ENCODE peak calls at places on chromosomes 2 and 18, in four cellular contexts. Q is K562, O is HCT116, Y is HepG2. H is an unnamed sample.

GRCh38 chr2:154173919-154174318 is 302.2 kb downstream of the GALNT13 start:
- DNase-seq in O (no peak), Q (no peak), Y (no peak), H (no peak)

GRCh38 chr18:50231621-50232020 is 34.7 kb downstream of the CFAP53 start:
- DNase-seq in Y (no peak), Q (no peak), O (no peak), H (no peak)

GRCh38 chr2:43375746-43376522 is 149.5 kb upstream of the ZFP36L2 start:
- DNase-seq in Q (no peak), Y (peak), O (no peak), H (no peak)

GRCh38 chr18:23970161-23971153 is 44.1 kb upstream of the TTC39C start:
- DNase-seq in Y (no peak), O (no peak), Q (no peak), H (no peak)

GRCh38 chr18:48031011-48031480 is 100.6 kb upstream of the SMAD2 start:
- DNase-seq in Y (peak), O (peak), Q (peak), H (no peak)

GRCh38 chr2:167842047-167842446 is 405.3 kb downstream of the STK39 start:
- DNase-seq in O (no peak), Q (no peak), Y (no peak), H (no peak)

GRCh38 chr2:180413331-180413730 is 406.2 kb upstream of the CWC22 start:
- DNase-seq in O (no peak), Y (no peak), Q (no peak), H (no peak)

GRCh38 chr2:174608866-174609214 is 11.2 kb upstream of the WIPF1 start:
- DNase-seq in Q (no peak), O (no peak), Y (no peak), H (no peak)

GRCh38 chr18:3410273-3410672 is 39.7 kb upstream of the TGIF1 start:
- DNase-seq in Y (no peak), Q (no peak), O (no peak), H (no peak)

GRCh38 chr18:64271264-64271663 is 122.4 kb upstream of the LINC00305 start:
- DNase-seq in O (no peak), Y (no peak), Q (no peak), H (no peak)

GRCh38 chr2:98504386-98505109 is 59.9 kb downstream of the INPP4A start:
- DNase-seq in O (no peak), Y (no peak), Q (no peak), H (no peak)

GRCh38 chr2:45009303-45009927 is at the start of gene SIX2:
- DNase-seq in Y (peak), Q (peak), O (peak), H (no peak)

GRCh38 chr2:96768083-96768561 is 7.4 kb downstream of the CNNM4 start:
- DNase-seq in Q (no peak), Y (no peak), O (no peak), H (no peak)

GRCh38 chr2:96771792-96772618 is 11.3 kb downstream of the CNNM4 start:
- DNase-seq in O (no peak), Q (no peak), Y (no peak), H (no peak)

GRCh38 chr2:96767135-96767871 is 6.6 kb downstream of the CNNM4 start:
- DNase-seq in Q (no peak), O (no peak), Y (no peak), H (no peak)

GRCh38 chr2:96770451-96770850 is 9.7 kb downstream of the CNNM4 start:
- DNase-seq in Q (no peak), Y (no peak), O (no peak), H (no peak)

GRCh38 chr2:96769816-96770215 is 9.1 kb downstream of the CNNM4 start:
- DNase-seq in Y (peak), Q (no peak), O (no peak), H (no peak)
- TF ChIP-seq POLR2AphosphoS5 in Y (no peak), Q (no peak), O (no peak), H (no peak)

DNA sequence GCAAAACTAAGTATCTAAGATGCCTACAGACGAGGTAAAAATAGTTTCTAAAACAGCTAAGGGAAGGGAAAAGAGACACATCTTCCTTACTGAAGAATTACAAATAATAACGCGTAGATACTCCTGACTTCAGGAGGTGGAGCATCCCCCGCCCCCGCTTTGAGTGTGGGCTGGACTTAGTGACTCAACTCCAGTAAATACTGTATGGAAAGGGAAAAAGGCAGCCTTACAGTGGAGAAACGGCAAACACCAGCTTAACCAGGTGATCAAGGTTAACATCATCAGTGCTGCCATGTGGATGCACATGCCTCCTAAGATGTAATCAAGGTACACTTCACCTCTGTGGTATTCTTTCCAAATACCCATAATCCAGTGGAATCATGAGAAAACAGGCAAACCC is 47.9 kb downstream of the HADHB start:
- DNase-seq in O (no peak), Q (no peak), Y (peak), H (no peak)
- TF ChIP-seq TCF7L2 in O (no peak), Q (no peak), Y (no peak), H (no peak)

DNA sequence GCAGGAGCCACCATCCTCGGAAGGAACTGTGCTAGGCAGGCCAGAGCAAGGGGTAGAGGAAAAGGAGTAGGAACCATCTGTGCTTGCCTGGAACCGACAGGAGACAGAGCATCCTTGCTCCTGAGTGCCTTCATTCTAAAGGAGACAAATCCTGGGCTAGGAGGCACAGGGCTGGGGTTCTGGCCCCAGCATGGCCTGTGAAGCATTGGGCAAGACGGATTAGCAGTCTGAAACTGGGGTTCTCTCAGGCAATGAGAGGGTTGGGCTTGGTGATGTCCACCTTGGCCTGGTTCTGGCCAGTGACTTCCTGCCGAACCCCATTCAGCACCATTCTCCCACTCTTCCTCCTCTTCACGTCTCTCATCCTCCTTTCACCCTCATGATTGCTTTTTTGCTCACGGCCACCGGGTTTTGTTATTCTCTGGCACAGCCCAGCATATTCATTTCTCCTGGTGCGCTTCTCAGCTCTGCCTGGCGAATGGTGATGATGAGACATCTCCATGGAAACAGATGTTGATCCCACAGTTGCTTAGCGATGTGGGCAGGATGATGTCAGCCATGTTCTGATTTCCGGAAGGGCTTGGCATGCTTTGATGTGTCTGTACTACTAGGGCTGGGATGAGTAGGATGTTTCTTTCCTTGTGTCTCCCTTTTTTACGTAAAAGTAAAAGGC is 127.7 kb downstream of the CAPN13 start:
- DNase-seq in O (no peak), Q (no peak), Y (no peak), H (no peak)
- TF ChIP-seq REST in O (no peak), Q (no peak), Y (no peak), H (no peak)

GRCh38 chr18:59748628-59749360 is 51.6 kb upstream of the CCBE1 start:
- DNase-seq in O (peak), Q (no peak), Y (no peak), H (peak)

GRCh38 chr18:59740131-59740530 is 42.9 kb upstream of the CCBE1 start:
- DNase-seq in O (no peak), Q (no peak), Y (no peak), H (no peak)

GRCh38 chr18:59743561-59743960 is 46.3 kb upstream of the CCBE1 start:
- DNase-seq in Q (no peak), O (no peak), Y (no peak), H (no peak)

GRCh38 chr18:59742325-59743111 is 45.3 kb upstream of the CCBE1 start:
- DNase-seq in O (no peak), Q (no peak), Y (no peak), H (no peak)

DNA sequence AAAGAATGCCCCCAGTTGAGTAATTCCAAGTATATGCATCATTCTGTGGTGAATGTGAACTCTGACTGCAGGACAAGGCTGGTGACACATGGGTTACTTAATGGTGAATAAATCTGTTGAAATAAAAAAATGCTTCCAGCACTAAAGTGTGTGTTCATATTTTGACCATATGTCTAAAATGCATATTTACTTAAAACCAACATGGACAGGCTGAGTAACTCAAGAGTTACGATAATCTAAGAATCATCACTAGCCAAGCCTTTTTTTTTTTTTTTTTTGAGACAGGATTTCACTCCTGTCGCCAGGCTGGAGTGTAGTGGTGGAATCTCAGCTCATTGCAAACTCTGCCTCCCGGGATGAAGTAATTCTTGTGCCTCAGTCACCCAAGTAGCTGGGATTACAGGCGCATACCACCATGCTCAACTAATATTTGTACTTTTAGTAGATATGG is 47.1 kb upstream of the CCBE1 start:
- DNase-seq in Q (no peak), O (no peak), Y (no peak), H (peak)
- TF ChIP-seq POLR2AphosphoS5 in Q (no peak), O (no peak), Y (no peak), H (no peak)

DNA sequence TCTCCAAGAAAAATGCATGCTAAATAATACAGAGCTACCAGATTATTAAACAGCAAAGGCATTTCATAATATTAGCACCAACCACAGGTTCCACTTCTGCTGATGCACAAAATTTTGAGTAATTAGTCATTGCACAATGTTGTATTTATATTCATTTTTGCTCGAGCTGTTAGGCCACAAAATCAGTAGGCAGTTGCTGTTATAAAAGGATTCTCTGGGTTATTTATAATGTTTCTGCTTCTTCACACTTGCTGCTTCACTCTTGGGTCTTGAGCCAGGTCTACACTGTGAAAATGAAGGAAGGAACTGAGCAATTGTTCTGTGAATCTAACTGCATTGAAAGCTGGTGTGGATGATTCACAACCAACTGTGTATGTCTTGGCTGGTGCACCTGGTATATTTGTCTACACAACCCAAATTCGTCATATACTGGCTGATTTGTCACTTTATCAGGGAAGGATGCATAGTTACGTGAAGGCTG is 38.3 kb downstream of the MRPL33 start:
- DNase-seq in O (no peak), Q (no peak), Y (no peak), H (peak)
- TF ChIP-seq TCF7L2 in O (no peak), Q (no peak), Y (no peak), H (no peak)

GRCh38 chr2:2045191-2045590 is 285.9 kb downstream of the MYT1L start:
- DNase-seq in O (no peak), Q (no peak), Y (no peak), H (no peak)

GRCh38 chr2:2044658-2045057 is 286.4 kb downstream of the MYT1L start:
- DNase-seq in Y (no peak), Q (no peak), O (no peak), H (no peak)

GRCh38 chr2:2048461-2048860 is 282.6 kb downstream of the MYT1L start:
- DNase-seq in O (no peak), Q (no peak), Y (no peak), H (no peak)

GRCh38 chr2:2043394-2043793 is 287.7 kb downstream of the MYT1L start:
- DNase-seq in Q (no peak), O (no peak), Y (no peak), H (no peak)

DNA sequence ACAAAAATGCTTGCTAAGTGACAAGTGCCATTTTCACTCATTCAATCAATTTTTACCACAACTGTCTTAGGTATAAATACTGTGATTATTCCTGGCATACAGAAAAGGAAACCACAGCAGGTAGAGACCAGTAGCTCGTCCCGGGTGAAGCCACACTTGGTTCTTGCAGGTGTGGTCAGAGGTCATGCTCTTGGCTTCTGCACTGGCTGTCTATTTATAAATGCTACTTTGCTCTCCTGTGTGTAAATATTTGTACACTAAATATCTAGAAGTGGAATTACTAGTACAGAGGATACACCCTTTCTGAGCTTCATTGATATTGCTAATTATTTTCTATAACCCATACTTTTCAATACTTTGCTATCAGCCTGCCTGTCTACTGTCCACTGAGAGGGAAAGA is 284.6 kb downstream of the MYT1L start:
- DNase-seq in O (no peak), Q (no peak), Y (no peak), H (no peak)
- TF ChIP-seq REST in O (no peak), Q (no peak), Y (no peak), H (no peak)

H was measured in Panc1.